ENCODE peak calls at places on chromosomes 2 and 18, in ten cellular contexts. One of them, this sample, is unnamed.

GRCh38 chr2:232833830-232834229 is 36.2 kb upstream of the SNORC start:
- DNase-seq in GM23248: no peak
- DNase-seq in GM10248: no peak
- DNase-seq in hippocampal formation: peak
- DNase-seq in iPS-NIHi11: no peak
- DNase-seq in lower lobe of right lung: no peak
- DNase-seq in cardiac muscle cell: no peak
- DNase-seq in cardiac septum: no peak
- DNase-seq in activated CD8-positive, alpha-beta memory T cell treated with anti-CD3 and anti-CD28 coated beads, Interleukin-2, amount 10 ng/mL, durations not matched to agents 7 days and 5 days: no peak
- DNase-seq in stimulated activated CD8-positive, alpha-beta memory T cell treated with anti-CD3 and anti-CD28 coated beads, Interleukin-15, amount 100 ng/mL, for 4 hours: no peak
- DNase-seq in this sample: no peak

GRCh38 chr2:100252811-100253698 is 69.2 kb downstream of the LONRF2 start:
- DNase-seq in GM23248: no peak
- DNase-seq in GM10248: no peak
- DNase-seq in hippocampal formation: no peak
- DNase-seq in iPS-NIHi11: peak
- DNase-seq in lower lobe of right lung: no peak
- DNase-seq in cardiac muscle cell: no peak
- DNase-seq in cardiac septum: peak
- DNase-seq in activated CD8-positive, alpha-beta memory T cell treated with anti-CD3 and anti-CD28 coated beads, Interleukin-2, amount 10 ng/mL, durations not matched to agents 7 days and 5 days: no peak
- DNase-seq in stimulated activated CD8-positive, alpha-beta memory T cell treated with anti-CD3 and anti-CD28 coated beads, Interleukin-15, amount 100 ng/mL, for 4 hours: no peak
- DNase-seq in this sample: no peak

GRCh38 chr2:72146357-72147302 is 1.0 kb downstream of the CYP26B1 start:
- DNase-seq in GM23248: no peak
- DNase-seq in GM10248: peak
- DNase-seq in hippocampal formation: no peak
- DNase-seq in iPS-NIHi11: no peak
- DNase-seq in lower lobe of right lung: peak
- DNase-seq in cardiac muscle cell: no peak
- DNase-seq in cardiac septum: peak
- DNase-seq in activated CD8-positive, alpha-beta memory T cell treated with anti-CD3 and anti-CD28 coated beads, Interleukin-2, amount 10 ng/mL, durations not matched to agents 7 days and 5 days: peak
- DNase-seq in stimulated activated CD8-positive, alpha-beta memory T cell treated with anti-CD3 and anti-CD28 coated beads, Interleukin-15, amount 100 ng/mL, for 4 hours: no peak
- DNase-seq in this sample: peak

GRCh38 chr2:212536385-212537310 is 2.0 kb downstream of the ERBB4 start:
- DNase-seq in GM23248: peak
- DNase-seq in GM10248: no peak
- DNase-seq in hippocampal formation: peak
- DNase-seq in iPS-NIHi11: no peak
- DNase-seq in lower lobe of right lung: no peak
- DNase-seq in cardiac muscle cell: peak
- DNase-seq in cardiac septum: no peak
- DNase-seq in activated CD8-positive, alpha-beta memory T cell treated with anti-CD3 and anti-CD28 coated beads, Interleukin-2, amount 10 ng/mL, durations not matched to agents 7 days and 5 days: no peak
- DNase-seq in stimulated activated CD8-positive, alpha-beta memory T cell treated with anti-CD3 and anti-CD28 coated beads, Interleukin-15, amount 100 ng/mL, for 4 hours: no peak
- DNase-seq in this sample: peak

GRCh38 chr2:238285653-238286082 is 2.7 kb downstream of the PER2 start:
- DNase-seq in GM23248: peak
- DNase-seq in GM10248: no peak
- DNase-seq in hippocampal formation: peak
- DNase-seq in iPS-NIHi11: peak
- DNase-seq in lower lobe of right lung: peak
- DNase-seq in cardiac muscle cell: no peak
- DNase-seq in cardiac septum: no peak
- DNase-seq in activated CD8-positive, alpha-beta memory T cell treated with anti-CD3 and anti-CD28 coated beads, Interleukin-2, amount 10 ng/mL, durations not matched to agents 7 days and 5 days: no peak
- DNase-seq in stimulated activated CD8-positive, alpha-beta memory T cell treated with anti-CD3 and anti-CD28 coated beads, Interleukin-15, amount 100 ng/mL, for 4 hours: no peak
- DNase-seq in this sample: peak

GRCh38 chr18:44740000-44740399 is 59.3 kb downstream of the SETBP1 start:
- DNase-seq in GM23248: no peak
- DNase-seq in GM10248: no peak
- DNase-seq in hippocampal formation: no peak
- DNase-seq in iPS-NIHi11: no peak
- DNase-seq in lower lobe of right lung: no peak
- DNase-seq in cardiac muscle cell: no peak
- DNase-seq in cardiac septum: no peak
- DNase-seq in activated CD8-positive, alpha-beta memory T cell treated with anti-CD3 and anti-CD28 coated beads, Interleukin-2, amount 10 ng/mL, durations not matched to agents 7 days and 5 days: no peak
- DNase-seq in stimulated activated CD8-positive, alpha-beta memory T cell treated with anti-CD3 and anti-CD28 coated beads, Interleukin-15, amount 100 ng/mL, for 4 hours: no peak
- DNase-seq in this sample: no peak

GRCh38 chr2:152034257-152034801 is 64.5 kb downstream of the CACNB4 start:
- DNase-seq in GM23248: no peak
- DNase-seq in GM10248: no peak
- DNase-seq in hippocampal formation: no peak
- DNase-seq in iPS-NIHi11: peak
- DNase-seq in lower lobe of right lung: no peak
- DNase-seq in cardiac muscle cell: peak
- DNase-seq in cardiac septum: no peak
- DNase-seq in activated CD8-positive, alpha-beta memory T cell treated with anti-CD3 and anti-CD28 coated beads, Interleukin-2, amount 10 ng/mL, durations not matched to agents 7 days and 5 days: no peak
- DNase-seq in stimulated activated CD8-positive, alpha-beta memory T cell treated with anti-CD3 and anti-CD28 coated beads, Interleukin-15, amount 100 ng/mL, for 4 hours: no peak
- DNase-seq in this sample: no peak

GRCh38 chr2:174561283-174562275 is 36.0 kb downstream of the WIPF1 start:
- DNase-seq in GM23248: peak
- DNase-seq in GM10248: no peak
- DNase-seq in hippocampal formation: peak
- DNase-seq in iPS-NIHi11: no peak
- DNase-seq in lower lobe of right lung: no peak
- DNase-seq in cardiac muscle cell: peak
- DNase-seq in cardiac septum: peak
- DNase-seq in activated CD8-positive, alpha-beta memory T cell treated with anti-CD3 and anti-CD28 coated beads, Interleukin-2, amount 10 ng/mL, durations not matched to agents 7 days and 5 days: peak
- DNase-seq in stimulated activated CD8-positive, alpha-beta memory T cell treated with anti-CD3 and anti-CD28 coated beads, Interleukin-15, amount 100 ng/mL, for 4 hours: no peak
- DNase-seq in this sample: peak

GRCh38 chr2:20291106-20291564 is 59.5 kb downstream of the PUM2 start:
- DNase-seq in GM23248: peak
- DNase-seq in GM10248: peak
- DNase-seq in hippocampal formation: peak
- DNase-seq in iPS-NIHi11: peak
- DNase-seq in lower lobe of right lung: no peak
- DNase-seq in cardiac muscle cell: peak
- DNase-seq in cardiac septum: no peak
- DNase-seq in activated CD8-positive, alpha-beta memory T cell treated with anti-CD3 and anti-CD28 coated beads, Interleukin-2, amount 10 ng/mL, durations not matched to agents 7 days and 5 days: no peak
- DNase-seq in stimulated activated CD8-positive, alpha-beta memory T cell treated with anti-CD3 and anti-CD28 coated beads, Interleukin-15, amount 100 ng/mL, for 4 hours: no peak
- DNase-seq in this sample: no peak

GRCh38 chr18:27004056-27004829 is 138.7 kb upstream of the AQP4 start:
- DNase-seq in GM23248: peak
- DNase-seq in GM10248: no peak
- DNase-seq in hippocampal formation: peak
- DNase-seq in iPS-NIHi11: no peak
- DNase-seq in lower lobe of right lung: no peak
- DNase-seq in cardiac muscle cell: no peak
- DNase-seq in cardiac septum: no peak
- DNase-seq in activated CD8-positive, alpha-beta memory T cell treated with anti-CD3 and anti-CD28 coated beads, Interleukin-2, amount 10 ng/mL, durations not matched to agents 7 days and 5 days: no peak
- DNase-seq in stimulated activated CD8-positive, alpha-beta memory T cell treated with anti-CD3 and anti-CD28 coated beads, Interleukin-15, amount 100 ng/mL, for 4 hours: no peak
- DNase-seq in this sample: no peak

GRCh38 chr2:50395510-50396300 is 636.2 kb downstream of the NRXN1 start:
- DNase-seq in GM23248: no peak
- DNase-seq in GM10248: no peak
- DNase-seq in hippocampal formation: no peak
- DNase-seq in iPS-NIHi11: no peak
- DNase-seq in lower lobe of right lung: no peak
- DNase-seq in cardiac muscle cell: no peak
- DNase-seq in cardiac septum: no peak
- DNase-seq in activated CD8-positive, alpha-beta memory T cell treated with anti-CD3 and anti-CD28 coated beads, Interleukin-2, amount 10 ng/mL, durations not matched to agents 7 days and 5 days: no peak
- DNase-seq in stimulated activated CD8-positive, alpha-beta memory T cell treated with anti-CD3 and anti-CD28 coated beads, Interleukin-15, amount 100 ng/mL, for 4 hours: no peak
- DNase-seq in this sample: no peak

GRCh38 chr18:55587341-55588000 is 521 bp downstream of the TCF4 start:
- DNase-seq in GM23248: peak
- DNase-seq in GM10248: peak
- DNase-seq in hippocampal formation: peak
- DNase-seq in iPS-NIHi11: peak
- DNase-seq in lower lobe of right lung: no peak
- DNase-seq in cardiac muscle cell: peak
- DNase-seq in cardiac septum: no peak
- DNase-seq in activated CD8-positive, alpha-beta memory T cell treated with anti-CD3 and anti-CD28 coated beads, Interleukin-2, amount 10 ng/mL, durations not matched to agents 7 days and 5 days: no peak
- DNase-seq in stimulated activated CD8-positive, alpha-beta memory T cell treated with anti-CD3 and anti-CD28 coated beads, Interleukin-15, amount 100 ng/mL, for 4 hours: no peak
- DNase-seq in this sample: peak

GRCh38 chr2:127768775-127769479 is 42.0 kb downstream of the WDR33 start:
- DNase-seq in GM23248: peak
- DNase-seq in GM10248: no peak
- DNase-seq in hippocampal formation: no peak
- DNase-seq in iPS-NIHi11: no peak
- DNase-seq in lower lobe of right lung: no peak
- DNase-seq in cardiac muscle cell: no peak
- DNase-seq in cardiac septum: no peak
- DNase-seq in activated CD8-positive, alpha-beta memory T cell treated with anti-CD3 and anti-CD28 coated beads, Interleukin-2, amount 10 ng/mL, durations not matched to agents 7 days and 5 days: no peak
- DNase-seq in stimulated activated CD8-positive, alpha-beta memory T cell treated with anti-CD3 and anti-CD28 coated beads, Interleukin-15, amount 100 ng/mL, for 4 hours: no peak
- DNase-seq in this sample: no peak

GRCh38 chr2:45170191-45170975 is 161.1 kb upstream of the SIX2 start:
- DNase-seq in GM23248: no peak
- DNase-seq in GM10248: no peak
- DNase-seq in hippocampal formation: no peak
- DNase-seq in iPS-NIHi11: peak
- DNase-seq in lower lobe of right lung: no peak
- DNase-seq in cardiac muscle cell: peak
- DNase-seq in cardiac septum: no peak
- DNase-seq in activated CD8-positive, alpha-beta memory T cell treated with anti-CD3 and anti-CD28 coated beads, Interleukin-2, amount 10 ng/mL, durations not matched to agents 7 days and 5 days: no peak
- DNase-seq in stimulated activated CD8-positive, alpha-beta memory T cell treated with anti-CD3 and anti-CD28 coated beads, Interleukin-15, amount 100 ng/mL, for 4 hours: no peak
- DNase-seq in this sample: no peak

GRCh38 chr18:58097127-58097906 is 53.3 kb downstream of the NEDD4L start:
- DNase-seq in GM23248: no peak
- DNase-seq in GM10248: no peak
- DNase-seq in hippocampal formation: no peak
- DNase-seq in iPS-NIHi11: no peak
- DNase-seq in lower lobe of right lung: peak
- DNase-seq in cardiac muscle cell: no peak
- DNase-seq in cardiac septum: no peak
- DNase-seq in activated CD8-positive, alpha-beta memory T cell treated with anti-CD3 and anti-CD28 coated beads, Interleukin-2, amount 10 ng/mL, durations not matched to agents 7 days and 5 days: no peak
- DNase-seq in stimulated activated CD8-positive, alpha-beta memory T cell treated with anti-CD3 and anti-CD28 coated beads, Interleukin-15, amount 100 ng/mL, for 4 hours: no peak
- DNase-seq in this sample: no peak

GRCh38 chr2:99680946-99681345 is 191.1 kb upstream of the REV1 start:
- DNase-seq in GM23248: peak
- DNase-seq in GM10248: no peak
- DNase-seq in hippocampal formation: no peak
- DNase-seq in iPS-NIHi11: no peak
- DNase-seq in lower lobe of right lung: no peak
- DNase-seq in cardiac muscle cell: no peak
- DNase-seq in cardiac septum: no peak
- DNase-seq in activated CD8-positive, alpha-beta memory T cell treated with anti-CD3 and anti-CD28 coated beads, Interleukin-2, amount 10 ng/mL, durations not matched to agents 7 days and 5 days: no peak
- DNase-seq in stimulated activated CD8-positive, alpha-beta memory T cell treated with anti-CD3 and anti-CD28 coated beads, Interleukin-15, amount 100 ng/mL, for 4 hours: no peak
- DNase-seq in this sample: no peak

GRCh38 chr18:51234117-51235010 is 36.9 kb upstream of the MEX3C start:
- DNase-seq in GM23248: peak
- DNase-seq in GM10248: no peak
- DNase-seq in hippocampal formation: no peak
- DNase-seq in iPS-NIHi11: no peak
- DNase-seq in lower lobe of right lung: no peak
- DNase-seq in cardiac muscle cell: no peak
- DNase-seq in cardiac septum: no peak
- DNase-seq in activated CD8-positive, alpha-beta memory T cell treated with anti-CD3 and anti-CD28 coated beads, Interleukin-2, amount 10 ng/mL, durations not matched to agents 7 days and 5 days: peak
- DNase-seq in stimulated activated CD8-positive, alpha-beta memory T cell treated with anti-CD3 and anti-CD28 coated beads, Interleukin-15, amount 100 ng/mL, for 4 hours: no peak
- DNase-seq in this sample: no peak

GRCh38 chr2:226215902-226216503 is 583.6 kb downstream of the IRS1 start:
- DNase-seq in GM23248: peak
- DNase-seq in GM10248: peak
- DNase-seq in hippocampal formation: no peak
- DNase-seq in iPS-NIHi11: peak
- DNase-seq in lower lobe of right lung: peak
- DNase-seq in cardiac muscle cell: peak
- DNase-seq in cardiac septum: no peak
- DNase-seq in activated CD8-positive, alpha-beta memory T cell treated with anti-CD3 and anti-CD28 coated beads, Interleukin-2, amount 10 ng/mL, durations not matched to agents 7 days and 5 days: peak
- DNase-seq in stimulated activated CD8-positive, alpha-beta memory T cell treated with anti-CD3 and anti-CD28 coated beads, Interleukin-15, amount 100 ng/mL, for 4 hours: no peak
- DNase-seq in this sample: peak

GRCh38 chr2:110931648-110932047 is 189.1 kb upstream of the BCL2L11 start:
- DNase-seq in GM23248: peak
- DNase-seq in GM10248: no peak
- DNase-seq in hippocampal formation: no peak
- DNase-seq in iPS-NIHi11: no peak
- DNase-seq in lower lobe of right lung: no peak
- DNase-seq in cardiac muscle cell: no peak
- DNase-seq in cardiac septum: no peak
- DNase-seq in activated CD8-positive, alpha-beta memory T cell treated with anti-CD3 and anti-CD28 coated beads, Interleukin-2, amount 10 ng/mL, durations not matched to agents 7 days and 5 days: no peak
- DNase-seq in stimulated activated CD8-positive, alpha-beta memory T cell treated with anti-CD3 and anti-CD28 coated beads, Interleukin-15, amount 100 ng/mL, for 4 hours: no peak
- DNase-seq in this sample: no peak

GRCh38 chr2:7972670-7973069 is 709.2 kb upstream of the ID2 start:
- DNase-seq in GM23248: no peak
- DNase-seq in GM10248: no peak
- DNase-seq in hippocampal formation: no peak
- DNase-seq in iPS-NIHi11: no peak
- DNase-seq in lower lobe of right lung: no peak
- DNase-seq in cardiac muscle cell: no peak
- DNase-seq in cardiac septum: no peak
- DNase-seq in activated CD8-positive, alpha-beta memory T cell treated with anti-CD3 and anti-CD28 coated beads, Interleukin-2, amount 10 ng/mL, durations not matched to agents 7 days and 5 days: no peak
- DNase-seq in stimulated activated CD8-positive, alpha-beta memory T cell treated with anti-CD3 and anti-CD28 coated beads, Interleukin-15, amount 100 ng/mL, for 4 hours: no peak
- DNase-seq in this sample: no peak

GRCh38 chr2:239540174-239540573 is 139.4 kb upstream of the HDAC4 start:
- DNase-seq in GM23248: no peak
- DNase-seq in GM10248: no peak
- DNase-seq in hippocampal formation: no peak
- DNase-seq in iPS-NIHi11: no peak
- DNase-seq in lower lobe of right lung: no peak
- DNase-seq in cardiac muscle cell: no peak
- DNase-seq in cardiac septum: no peak
- DNase-seq in activated CD8-positive, alpha-beta memory T cell treated with anti-CD3 and anti-CD28 coated beads, Interleukin-2, amount 10 ng/mL, durations not matched to agents 7 days and 5 days: no peak
- DNase-seq in stimulated activated CD8-positive, alpha-beta memory T cell treated with anti-CD3 and anti-CD28 coated beads, Interleukin-15, amount 100 ng/mL, for 4 hours: no peak
- DNase-seq in this sample: no peak

GRCh38 chr2:96291751-96292150 is 13.6 kb downstream of the SNRNP200 start:
- DNase-seq in GM23248: no peak
- DNase-seq in GM10248: no peak
- DNase-seq in hippocampal formation: no peak
- DNase-seq in iPS-NIHi11: no peak
- DNase-seq in lower lobe of right lung: no peak
- DNase-seq in cardiac muscle cell: no peak
- DNase-seq in cardiac septum: no peak
- DNase-seq in activated CD8-positive, alpha-beta memory T cell treated with anti-CD3 and anti-CD28 coated beads, Interleukin-2, amount 10 ng/mL, durations not matched to agents 7 days and 5 days: no peak
- DNase-seq in stimulated activated CD8-positive, alpha-beta memory T cell treated with anti-CD3 and anti-CD28 coated beads, Interleukin-15, amount 100 ng/mL, for 4 hours: no peak
- DNase-seq in this sample: no peak

GRCh38 chr2:234679766-234680687 is 183.1 kb upstream of the ARL4C start:
- DNase-seq in GM23248: peak
- DNase-seq in GM10248: no peak
- DNase-seq in hippocampal formation: no peak
- DNase-seq in iPS-NIHi11: no peak
- DNase-seq in lower lobe of right lung: no peak
- DNase-seq in cardiac muscle cell: no peak
- DNase-seq in cardiac septum: peak
- DNase-seq in activated CD8-positive, alpha-beta memory T cell treated with anti-CD3 and anti-CD28 coated beads, Interleukin-2, amount 10 ng/mL, durations not matched to agents 7 days and 5 days: no peak
- DNase-seq in stimulated activated CD8-positive, alpha-beta memory T cell treated with anti-CD3 and anti-CD28 coated beads, Interleukin-15, amount 100 ng/mL, for 4 hours: no peak
- DNase-seq in this sample: peak

GRCh38 chr2:98552499-98553179 is 55.7 kb downstream of the COA5 start:
- DNase-seq in GM23248: peak
- DNase-seq in GM10248: no peak
- DNase-seq in hippocampal formation: no peak
- DNase-seq in iPS-NIHi11: no peak
- DNase-seq in lower lobe of right lung: no peak
- DNase-seq in cardiac muscle cell: no peak
- DNase-seq in cardiac septum: peak
- DNase-seq in activated CD8-positive, alpha-beta memory T cell treated with anti-CD3 and anti-CD28 coated beads, Interleukin-2, amount 10 ng/mL, durations not matched to agents 7 days and 5 days: peak
- DNase-seq in stimulated activated CD8-positive, alpha-beta memory T cell treated with anti-CD3 and anti-CD28 coated beads, Interleukin-15, amount 100 ng/mL, for 4 hours: no peak
- DNase-seq in this sample: no peak

GRCh38 chr2:112185131-112185530 is 46.9 kb downstream of the FBLN7 start:
- DNase-seq in GM23248: no peak
- DNase-seq in GM10248: no peak
- DNase-seq in hippocampal formation: no peak
- DNase-seq in iPS-NIHi11: no peak
- DNase-seq in lower lobe of right lung: no peak
- DNase-seq in cardiac muscle cell: no peak
- DNase-seq in cardiac septum: no peak
- DNase-seq in activated CD8-positive, alpha-beta memory T cell treated with anti-CD3 and anti-CD28 coated beads, Interleukin-2, amount 10 ng/mL, durations not matched to agents 7 days and 5 days: peak
- DNase-seq in stimulated activated CD8-positive, alpha-beta memory T cell treated with anti-CD3 and anti-CD28 coated beads, Interleukin-15, amount 100 ng/mL, for 4 hours: no peak
- DNase-seq in this sample: no peak

GRCh38 chr2:234960091-234961088 is 8.6 kb downstream of the SH3BP4 start:
- DNase-seq in GM23248: peak
- DNase-seq in GM10248: no peak
- DNase-seq in hippocampal formation: peak
- DNase-seq in iPS-NIHi11: no peak
- DNase-seq in lower lobe of right lung: no peak
- DNase-seq in cardiac muscle cell: no peak
- DNase-seq in cardiac septum: peak
- DNase-seq in activated CD8-positive, alpha-beta memory T cell treated with anti-CD3 and anti-CD28 coated beads, Interleukin-2, amount 10 ng/mL, durations not matched to agents 7 days and 5 days: no peak
- DNase-seq in stimulated activated CD8-positive, alpha-beta memory T cell treated with anti-CD3 and anti-CD28 coated beads, Interleukin-15, amount 100 ng/mL, for 4 hours: no peak
- DNase-seq in this sample: no peak

GRCh38 chr2:128549646-128550260 is 231.1 kb upstream of the HS6ST1 start:
- DNase-seq in GM23248: no peak
- DNase-seq in GM10248: no peak
- DNase-seq in hippocampal formation: no peak
- DNase-seq in iPS-NIHi11: no peak
- DNase-seq in lower lobe of right lung: no peak
- DNase-seq in cardiac muscle cell: no peak
- DNase-seq in cardiac septum: no peak
- DNase-seq in activated CD8-positive, alpha-beta memory T cell treated with anti-CD3 and anti-CD28 coated beads, Interleukin-2, amount 10 ng/mL, durations not matched to agents 7 days and 5 days: peak
- DNase-seq in stimulated activated CD8-positive, alpha-beta memory T cell treated with anti-CD3 and anti-CD28 coated beads, Interleukin-15, amount 100 ng/mL, for 4 hours: no peak
- DNase-seq in this sample: no peak

This sample was measured in Right ventricle myocardium superior.